ENCODE peak calls at places on chromosomes 16 and 17, in eight cellular contexts. L is Peyer's patch, H is transverse colon, C is uterus, D is IMR-90, P is stomach, U is sigmoid colon, Q is body of pancreas. I is an unnamed sample.
A peak's percentile ranks its signal among the peaks of the same experiment; 100 is the strongest.

GRCh38 chr16:27952811-27953210 is 110.7 kb downstream of the GSG1L start:
- DNase-seq in H (no peak), Q (no peak), P (no peak), L (no peak), D (no peak), U (peak; percentile 15), C (no peak), I (no peak)

GRCh38 chr17:56638536-56639177 is 45.2 kb downstream of the NOG start:
- DNase-seq in C (no peak), Q (no peak), U (no peak), D (no peak), P (no peak), L (no peak), H (no peak), I (no peak)

GRCh38 chr17:11644265-11645212 is 46.3 kb downstream of the DNAH9 start:
- DNase-seq in H (peak; percentile 71), P (peak; percentile 72), D (peak; percentile 36), C (peak; percentile 55), L (peak; percentile 54), U (peak; percentile 80), Q (peak; percentile 86), I (no peak)

GRCh38 chr16:68707341-68708152 is 29.5 kb upstream of the CDH1 start:
- DNase-seq in P (peak; percentile 86), H (peak; percentile 87), Q (peak; percentile 75), L (peak; percentile 87), C (no peak), U (no peak), D (no peak), I (peak; percentile 88)

GRCh38 chr16:77951788-77952187 is 70.6 kb upstream of the CLEC3A start:
- DNase-seq in Q (no peak), D (no peak), U (no peak), H (no peak), C (no peak), L (no peak), P (no peak), I (no peak)

GRCh38 chr16:66924527-66925321 is 611 bp downstream of the RRAD start:
- DNase-seq in U (no peak), C (no peak), Q (peak; percentile 47), H (peak; percentile 67), D (no peak), L (peak; percentile 74), P (peak; percentile 49), I (no peak)

GRCh38 chr16:8768701-8769100 is 28.7 kb downstream of the TMEM186 start:
- DNase-seq in Q (no peak), P (no peak), C (no peak), D (no peak), H (no peak), L (no peak), U (no peak), I (no peak)

GRCh38 chr17:40097931-40098845 is 2.2 kb downstream of the NR1D1 start:
- DNase-seq in H (peak; percentile 90), C (peak; percentile 75), U (peak; percentile 91), Q (peak; percentile 89), D (no peak), L (peak; percentile 92), P (peak; percentile 85), I (no peak)

GRCh38 chr17:3762922-3763776 is 37.8 kb downstream of the ITGAE start:
- DNase-seq in H (no peak), L (no peak), D (no peak), Q (no peak), P (no peak), U (no peak), C (no peak), I (no peak)

GRCh38 chr17:77337150-77337549 is 196.4 kb downstream of the SEC14L1 start:
- DNase-seq in C (no peak), U (no peak), H (no peak), D (no peak), L (no peak), Q (no peak), P (no peak), I (no peak)

GRCh38 chr16:85185701-85186100 is 73.4 kb upstream of the CIBAR2 start:
- DNase-seq in P (no peak), Q (no peak), C (no peak), D (no peak), L (no peak), H (no peak), U (no peak), I (no peak)

GRCh38 chr16:72821551-72821950 is 226.4 kb downstream of the ZFHX3 start:
- DNase-seq in Q (no peak), C (no peak), P (no peak), D (no peak), L (no peak), U (no peak), H (no peak), I (no peak)

GRCh38 chr16:27113341-27113841 is 46.7 kb downstream of the C16orf82 start:
- DNase-seq in U (no peak), C (no peak), D (no peak), L (peak; percentile 66), Q (no peak), P (no peak), H (no peak), I (peak; percentile 30)

GRCh38 chr17:46194393-46195216 is 1.4 kb upstream of the KANSL1 start:
- DNase-seq in L (no peak), P (no peak), C (no peak), D (peak; percentile 59), Q (peak; percentile 32), H (no peak), U (no peak), I (no peak)

GRCh38 chr16:48597563-48598392 is 12.2 kb downstream of the N4BP1 start:
- DNase-seq in P (no peak), U (no peak), L (no peak), C (no peak), Q (no peak), D (peak; percentile 55), H (no peak), I (no peak)

GRCh38 chr17:64626827-64627226 is 35.3 kb downstream of the SMURF2 start:
- DNase-seq in C (no peak), P (no peak), L (no peak), U (no peak), H (no peak), Q (no peak), D (no peak), I (no peak)

GRCh38 chr17:57572600-57572999 is 172.5 kb downstream of the CCDC182 start:
- DNase-seq in D (no peak), P (no peak), U (no peak), C (no peak), L (no peak), H (no peak), Q (no peak), I (no peak)

GRCh38 chr16:66927918-66928649 is 2.7 kb upstream of the RRAD start:
- DNase-seq in U (no peak), D (peak; percentile 50), C (no peak), P (no peak), H (no peak), Q (no peak), L (no peak), I (no peak)

GRCh38 chr17:82118815-82119380 is 20.9 kb upstream of the FASN start:
- DNase-seq in U (no peak), Q (no peak), H (no peak), P (no peak), L (no peak), D (peak; percentile 52), C (no peak), I (no peak)

DNA sequence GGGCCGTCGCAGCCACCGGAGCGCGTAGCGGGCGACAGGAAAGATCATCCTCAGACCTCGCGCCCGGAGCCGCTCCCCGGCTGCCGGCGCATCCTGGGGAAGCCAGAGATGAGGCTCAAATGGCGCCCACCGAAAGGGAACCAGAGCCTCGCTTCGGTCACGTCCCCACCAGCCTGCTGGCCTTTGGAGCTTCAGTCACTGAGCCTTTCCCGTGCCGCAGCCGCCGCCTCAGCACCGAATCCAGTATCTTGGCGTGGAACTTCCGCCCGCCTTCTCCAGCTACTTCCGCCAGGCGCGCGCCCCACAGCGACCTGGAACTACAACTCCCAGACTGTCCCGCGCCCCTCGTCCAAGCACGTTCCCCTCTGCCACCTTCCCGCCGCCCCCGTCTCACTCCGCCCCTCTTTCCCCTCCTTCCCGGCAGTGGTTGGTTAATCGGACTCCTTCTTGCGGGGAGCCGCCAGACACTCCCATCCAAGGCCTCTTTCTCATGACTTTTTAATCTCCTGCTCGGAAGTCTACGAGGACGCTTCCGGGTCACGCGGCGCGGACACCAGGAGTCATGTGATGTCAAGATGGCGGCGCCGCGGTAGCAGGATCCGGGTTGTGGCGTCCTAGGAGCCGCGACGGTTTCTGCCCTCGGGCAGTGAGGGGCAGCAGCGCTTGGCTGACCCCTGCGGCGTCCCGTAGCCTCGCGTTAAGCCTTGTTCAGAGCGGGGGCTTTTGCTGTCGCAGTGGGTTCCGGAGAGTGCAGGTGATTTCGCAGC is at the start of the genes SMCR8 and TOP3A:
- DNase-seq in Q (peak; percentile 97), L (peak; percentile 99), H (peak; percentile 98), C (peak; percentile 98), D (peak; percentile 98), U (peak; percentile 99), P (peak; percentile 97), I (peak; percentile 98)
- TF ChIP-seq POLR2A in Q (peak; percentile 76), L (peak; percentile 47), H (peak; percentile 72), C (no peak), D (peak; percentile 90), U (peak; percentile 26), P (no peak), I (peak; percentile 53)

GRCh38 chr16:58000706-58001676 is at the start of gene USB1:
- DNase-seq in Q (peak; percentile 89), D (peak; percentile 73), C (peak; percentile 86), L (peak; percentile 93), P (peak; percentile 89), U (peak; percentile 92), H (peak; percentile 89), I (peak; percentile 83)

GRCh38 chr16:58001781-58002410 is 689 bp downstream of the USB1 start:
- DNase-seq in C (no peak), Q (no peak), U (no peak), H (no peak), P (no peak), L (no peak), D (no peak), I (no peak)

GRCh38 chr16:58002936-58003335 is 1.7 kb downstream of the USB1 start:
- DNase-seq in C (no peak), H (no peak), D (no peak), P (no peak), Q (no peak), L (no peak), U (no peak), I (no peak)

GRCh38 chr16:57999971-58000705 is at the start of gene ZNF319:
- DNase-seq in U (no peak), L (no peak), C (no peak), Q (peak; percentile 35), H (no peak), D (no peak), P (no peak), I (no peak)

GRCh38 chr16:58002411-58002790 is 1.2 kb downstream of the USB1 start:
- DNase-seq in P (no peak), Q (no peak), H (no peak), D (no peak), L (no peak), U (no peak), C (no peak), I (no peak)
- H3K4me3 ChIP-seq in P (no peak overlapping the region), Q (no peak overlapping the region), H (no peak overlapping the region), D (no peak overlapping the region), L (no peak overlapping the region), U (no peak overlapping the region), C (no peak overlapping the region), I (no peak overlapping the region)

GRCh38 chr16:87854053-87854906 is 15.0 kb downstream of the SLC7A5 start:
- DNase-seq in U (no peak), D (no peak), C (no peak), P (no peak), Q (no peak), H (peak; percentile 41), L (no peak), I (no peak)
- H3K27ac ChIP-seq in U (peak overlapping the region; percentile 87), D (peak overlapping the region; percentile 93), C (no peak overlapping the region), P (peak overlapping the region; percentile 88), Q (peak overlapping the region; percentile 75), H (peak overlapping the region; percentile 94), L (peak overlapping the region; percentile 81), I (peak overlapping the region; percentile 93)

GRCh38 chr17:1229354-1229890 is 40.8 kb upstream of the BHLHA9 start:
- DNase-seq in H (peak; percentile 89), U (peak; percentile 82), P (peak; percentile 71), L (peak; percentile 85), D (no peak), Q (peak; percentile 40), C (peak; percentile 37), I (no peak)
- TF ChIP-seq POLR2A in H (peak; percentile 86), U (no peak), P (no peak), L (peak; percentile 77), D (no peak), Q (no peak), C (no peak), I (no peak)